ENCODE peak calls at places on chromosome 10, in nine cellular contexts. One of them, this sample, is unnamed. For H3K4me1, the result is how much of the 10 kb centered on the place peaks cover.

GRCh38 chr10:12195281-12195602 is 449 bp downstream of the NUDT5 start:
- DNase-seq in cardiac muscle cell: no peak
- DNase-seq in lung: no peak
- DNase-seq in kidney: no peak
- DNase-seq in endodermal cell: no peak
- DNase-seq in fibroblast of lung: no peak
- DNase-seq in Peyer's patch: no peak
- DNase-seq in body of pancreas: no peak
- DNase-seq in transverse colon: no peak
- DNase-seq in this sample: no peak

GRCh38 chr10:67549390-67549789 is 146.6 kb downstream of the CTNNA3 start:
- DNase-seq in cardiac muscle cell: peak
- DNase-seq in lung: no peak
- DNase-seq in kidney: no peak
- DNase-seq in endodermal cell: no peak
- DNase-seq in fibroblast of lung: peak
- DNase-seq in Peyer's patch: no peak
- DNase-seq in body of pancreas: no peak
- DNase-seq in transverse colon: no peak
- DNase-seq in this sample: no peak

GRCh38 chr10:116702165-116702564 is 40.2 kb downstream of the HSPA12A start:
- DNase-seq in cardiac muscle cell: no peak
- DNase-seq in lung: no peak
- DNase-seq in kidney: no peak
- DNase-seq in endodermal cell: no peak
- DNase-seq in fibroblast of lung: no peak
- DNase-seq in Peyer's patch: no peak
- DNase-seq in body of pancreas: no peak
- DNase-seq in transverse colon: no peak
- DNase-seq in this sample: no peak

GRCh38 chr10:104299031-104299904 is 30.3 kb downstream of the GSTO2 start:
- DNase-seq in cardiac muscle cell: peak
- DNase-seq in lung: no peak
- DNase-seq in kidney: no peak
- DNase-seq in endodermal cell: no peak
- DNase-seq in fibroblast of lung: peak
- DNase-seq in Peyer's patch: no peak
- DNase-seq in body of pancreas: no peak
- DNase-seq in transverse colon: no peak
- DNase-seq in this sample: no peak

GRCh38 chr10:124743188-124744046 is 761 bp downstream of the FAM53B start:
- DNase-seq in cardiac muscle cell: peak
- DNase-seq in lung: no peak
- DNase-seq in kidney: peak
- DNase-seq in endodermal cell: peak
- DNase-seq in fibroblast of lung: peak
- DNase-seq in Peyer's patch: peak
- DNase-seq in body of pancreas: peak
- DNase-seq in transverse colon: no peak
- DNase-seq in this sample: no peak

GRCh38 chr10:129971381-129972144 is 7.5 kb upstream of the EBF3 start:
- DNase-seq in cardiac muscle cell: peak
- DNase-seq in lung: peak
- DNase-seq in kidney: no peak
- DNase-seq in endodermal cell: peak
- DNase-seq in fibroblast of lung: peak
- DNase-seq in Peyer's patch: peak
- DNase-seq in body of pancreas: peak
- DNase-seq in transverse colon: peak
- DNase-seq in this sample: peak

GRCh38 chr10:126905776-126906703 is 812 bp downstream of the DOCK1 start:
- DNase-seq in cardiac muscle cell: peak
- DNase-seq in lung: no peak
- DNase-seq in kidney: peak
- DNase-seq in endodermal cell: peak
- DNase-seq in fibroblast of lung: peak
- DNase-seq in Peyer's patch: peak
- DNase-seq in body of pancreas: peak
- DNase-seq in transverse colon: peak
- DNase-seq in this sample: no peak

GRCh38 chr10:78749898-78750297 is 318.9 kb upstream of the ZMIZ1 start:
- DNase-seq in cardiac muscle cell: no peak
- DNase-seq in lung: no peak
- DNase-seq in kidney: no peak
- DNase-seq in endodermal cell: no peak
- DNase-seq in fibroblast of lung: no peak
- DNase-seq in Peyer's patch: peak
- DNase-seq in body of pancreas: no peak
- DNase-seq in transverse colon: no peak
- DNase-seq in this sample: no peak

GRCh38 chr10:89173075-89173474 is 34.0 kb downstream of the CH25H start:
- DNase-seq in cardiac muscle cell: peak
- DNase-seq in lung: no peak
- DNase-seq in kidney: no peak
- DNase-seq in endodermal cell: no peak
- DNase-seq in fibroblast of lung: no peak
- DNase-seq in Peyer's patch: no peak
- DNase-seq in body of pancreas: no peak
- DNase-seq in transverse colon: no peak
- DNase-seq in this sample: no peak

GRCh38 chr10:132882481-132882951 is 59.9 kb downstream of the CFAP46 start:
- DNase-seq in cardiac muscle cell: no peak
- DNase-seq in lung: no peak
- DNase-seq in kidney: peak
- DNase-seq in endodermal cell: no peak
- DNase-seq in fibroblast of lung: no peak
- DNase-seq in Peyer's patch: no peak
- DNase-seq in body of pancreas: no peak
- DNase-seq in transverse colon: no peak
- DNase-seq in this sample: peak

GRCh38 chr10:69696073-69696731 is 66.2 kb downstream of the FAM241B start:
- DNase-seq in cardiac muscle cell: peak
- DNase-seq in lung: no peak
- DNase-seq in kidney: no peak
- DNase-seq in endodermal cell: peak
- DNase-seq in fibroblast of lung: peak
- DNase-seq in Peyer's patch: no peak
- DNase-seq in body of pancreas: no peak
- DNase-seq in transverse colon: no peak
- DNase-seq in this sample: peak

GRCh38 chr10:21421794-21422193 is 103.7 kb downstream of the SKIDA1 start:
- DNase-seq in cardiac muscle cell: no peak
- DNase-seq in lung: no peak
- DNase-seq in kidney: no peak
- DNase-seq in endodermal cell: no peak
- DNase-seq in fibroblast of lung: no peak
- DNase-seq in Peyer's patch: no peak
- DNase-seq in body of pancreas: no peak
- DNase-seq in transverse colon: no peak
- DNase-seq in this sample: no peak

GRCh38 chr10:74328388-74328787 is 177.4 kb downstream of the ADK start:
- DNase-seq in cardiac muscle cell: no peak
- DNase-seq in lung: no peak
- DNase-seq in kidney: no peak
- DNase-seq in endodermal cell: no peak
- DNase-seq in fibroblast of lung: no peak
- DNase-seq in Peyer's patch: no peak
- DNase-seq in body of pancreas: no peak
- DNase-seq in transverse colon: no peak
- DNase-seq in this sample: no peak

GRCh38 chr10:95242581-95243317 is 48.1 kb downstream of the PDLIM1 start:
- DNase-seq in cardiac muscle cell: peak
- DNase-seq in lung: no peak
- DNase-seq in kidney: no peak
- DNase-seq in endodermal cell: peak
- DNase-seq in fibroblast of lung: peak
- DNase-seq in Peyer's patch: no peak
- DNase-seq in body of pancreas: peak
- DNase-seq in transverse colon: no peak
- DNase-seq in this sample: no peak

GRCh38 chr10:86224354-86225097 is 142.1 kb downstream of the GRID1 start:
- DNase-seq in cardiac muscle cell: no peak
- DNase-seq in lung: no peak
- DNase-seq in kidney: peak
- DNase-seq in endodermal cell: peak
- DNase-seq in fibroblast of lung: no peak
- DNase-seq in Peyer's patch: no peak
- DNase-seq in body of pancreas: no peak
- DNase-seq in transverse colon: no peak
- DNase-seq in this sample: no peak

GRCh38 chr10:96261132-96261531 is 10.2 kb downstream of the BLNK start:
- DNase-seq in cardiac muscle cell: no peak
- DNase-seq in lung: no peak
- DNase-seq in kidney: no peak
- DNase-seq in endodermal cell: no peak
- DNase-seq in fibroblast of lung: no peak
- DNase-seq in Peyer's patch: no peak
- DNase-seq in body of pancreas: no peak
- DNase-seq in transverse colon: no peak
- DNase-seq in this sample: no peak

GRCh38 chr10:103481974-103482531 is 3.0 kb upstream of the CALHM3 start:
- DNase-seq in cardiac muscle cell: peak
- DNase-seq in lung: no peak
- DNase-seq in kidney: no peak
- DNase-seq in endodermal cell: no peak
- DNase-seq in fibroblast of lung: peak
- DNase-seq in Peyer's patch: no peak
- DNase-seq in body of pancreas: no peak
- DNase-seq in transverse colon: no peak
- DNase-seq in this sample: peak

DNA sequence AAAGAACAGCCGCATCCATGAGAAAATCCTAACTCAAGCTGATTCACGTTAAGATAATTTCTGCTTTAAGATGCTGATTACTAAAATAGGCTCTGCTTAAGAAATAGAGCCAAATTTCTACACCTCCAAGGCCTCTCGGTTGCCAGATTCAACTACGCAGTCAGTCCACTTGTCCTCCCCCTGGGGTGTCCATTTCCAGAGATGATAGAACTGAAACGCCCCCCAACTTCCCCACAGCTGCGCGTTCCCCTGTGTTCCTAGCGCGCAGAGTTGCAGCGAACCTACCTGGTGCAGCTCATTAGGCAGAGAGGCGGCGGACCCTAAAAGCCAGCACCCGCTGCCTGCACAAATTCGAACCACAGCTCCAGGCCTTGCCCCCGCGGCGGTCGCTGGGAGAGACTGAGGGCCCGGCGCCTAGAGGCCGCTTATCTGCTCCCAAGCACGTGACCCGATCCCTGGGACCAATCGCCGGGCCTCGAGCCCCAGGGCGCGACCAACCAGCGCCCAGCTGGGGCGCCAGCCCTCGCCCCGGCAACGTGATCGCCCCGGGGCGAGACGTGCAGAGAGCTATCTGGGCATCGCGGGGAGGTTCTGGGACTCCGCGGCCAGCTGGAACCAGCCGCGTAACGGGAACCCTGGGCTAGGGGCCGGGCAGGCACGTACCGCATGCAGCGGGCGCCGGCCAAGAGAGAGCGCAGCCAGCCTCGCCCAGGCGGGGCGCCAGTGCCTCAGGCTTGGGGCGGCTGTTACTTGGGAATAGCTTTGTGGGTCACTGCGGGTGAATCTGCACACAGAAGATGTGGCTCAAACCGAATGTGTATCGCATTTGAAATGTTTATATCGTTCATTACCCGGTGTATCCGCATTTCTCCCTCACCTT is at the start of gene PPP1R3C:
- DNase-seq in cardiac muscle cell: peak
- DNase-seq in lung: peak
- DNase-seq in kidney: peak
- DNase-seq in endodermal cell: peak
- DNase-seq in fibroblast of lung: peak
- DNase-seq in Peyer's patch: peak
- DNase-seq in body of pancreas: peak
- DNase-seq in transverse colon: peak
- DNase-seq in this sample: peak
- TF ChIP-seq CTCF in cardiac muscle cell: peak
- TF ChIP-seq CTCF in lung: no peak
- TF ChIP-seq CTCF in kidney: no peak
- TF ChIP-seq CTCF in endodermal cell: peak
- TF ChIP-seq CTCF in fibroblast of lung: peak
- TF ChIP-seq CTCF in Peyer's patch: no peak
- TF ChIP-seq CTCF in body of pancreas: no peak
- TF ChIP-seq CTCF in transverse colon: no peak
- TF ChIP-seq CTCF in this sample: no peak

GRCh38 chr10:101817542-101818118 is 614 bp downstream of the OGA start:
- DNase-seq in cardiac muscle cell: peak
- DNase-seq in lung: peak
- DNase-seq in kidney: peak
- DNase-seq in endodermal cell: peak
- DNase-seq in fibroblast of lung: peak
- DNase-seq in Peyer's patch: peak
- DNase-seq in body of pancreas: peak
- DNase-seq in transverse colon: peak
- DNase-seq in this sample: peak
- H3K4me3 ChIP-seq in cardiac muscle cell: peak
- H3K4me3 ChIP-seq in lung: peak
- H3K4me3 ChIP-seq in kidney: peak
- H3K4me3 ChIP-seq in endodermal cell: peak
- H3K4me3 ChIP-seq in fibroblast of lung: peak
- H3K4me3 ChIP-seq in Peyer's patch: peak
- H3K4me3 ChIP-seq in body of pancreas: peak
- H3K4me3 ChIP-seq in transverse colon: peak
- H3K4me3 ChIP-seq in this sample: peak

DNA sequence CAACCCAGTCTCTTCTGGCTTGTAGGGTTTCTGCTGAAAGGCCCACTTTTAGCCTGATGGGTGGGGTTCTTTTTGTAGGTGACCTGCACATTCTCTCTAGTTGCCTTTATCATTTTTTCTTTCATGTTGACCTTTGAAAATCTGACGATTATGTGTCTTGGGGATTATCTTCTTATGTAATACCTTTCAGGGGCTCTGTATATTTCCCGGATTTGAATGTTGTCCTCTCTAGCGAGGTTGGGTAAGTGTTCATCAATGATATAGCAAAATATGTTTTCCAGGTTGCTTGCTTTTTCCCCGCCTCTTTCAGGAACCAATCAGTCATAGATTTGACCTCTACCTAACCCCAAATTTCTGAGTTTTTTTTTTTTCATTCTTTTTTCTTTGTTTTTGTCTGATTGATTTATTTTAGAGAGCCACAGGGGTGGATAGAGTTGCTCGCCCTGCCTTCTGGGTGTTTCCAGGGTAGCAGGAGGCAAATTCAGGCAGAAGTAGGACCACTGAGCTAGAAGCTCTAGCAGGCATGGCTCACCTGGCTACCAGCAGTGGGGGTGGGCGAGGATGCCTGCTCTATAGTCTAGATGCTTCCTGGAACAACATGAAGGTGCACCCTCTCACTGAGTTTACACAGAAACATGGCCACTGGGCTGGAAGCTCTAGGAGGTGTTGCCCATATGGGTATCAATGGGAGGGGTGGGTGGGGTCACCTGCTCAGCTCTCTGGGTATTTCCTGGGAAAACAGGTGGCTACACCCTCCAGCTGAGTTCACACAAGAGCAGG is 94.9 kb downstream of the CCDC7 start:
- DNase-seq in cardiac muscle cell: no peak
- DNase-seq in lung: no peak
- DNase-seq in kidney: no peak
- DNase-seq in endodermal cell: no peak
- DNase-seq in fibroblast of lung: no peak
- DNase-seq in Peyer's patch: no peak
- DNase-seq in body of pancreas: no peak
- DNase-seq in transverse colon: no peak
- DNase-seq in this sample: no peak
- H3K4me1 ChIP-seq in cardiac muscle cell: under half
- H3K4me1 ChIP-seq in lung: under half
- H3K4me1 ChIP-seq in kidney: under half
- H3K4me1 ChIP-seq in endodermal cell: under half
- H3K4me1 ChIP-seq in fibroblast of lung: under half
- H3K4me1 ChIP-seq in Peyer's patch: under half
- H3K4me1 ChIP-seq in body of pancreas: under half
- H3K4me1 ChIP-seq in transverse colon: under half
- H3K4me1 ChIP-seq in this sample: under half

GRCh38 chr10:107264742-107265141 is 100.2 kb upstream of the SORCS1 start:
- DNase-seq in cardiac muscle cell: no peak
- DNase-seq in lung: no peak
- DNase-seq in kidney: no peak
- DNase-seq in endodermal cell: peak
- DNase-seq in fibroblast of lung: no peak
- DNase-seq in Peyer's patch: no peak
- DNase-seq in body of pancreas: no peak
- DNase-seq in transverse colon: no peak
- DNase-seq in this sample: no peak
- TF ChIP-seq CTCF in cardiac muscle cell: no peak
- TF ChIP-seq CTCF in lung: no peak
- TF ChIP-seq CTCF in kidney: no peak
- TF ChIP-seq CTCF in endodermal cell: peak
- TF ChIP-seq CTCF in fibroblast of lung: no peak
- TF ChIP-seq CTCF in Peyer's patch: no peak
- TF ChIP-seq CTCF in body of pancreas: no peak
- TF ChIP-seq CTCF in transverse colon: no peak
- TF ChIP-seq CTCF in this sample: no peak

This sample was measured in mucosa of descending colon.